ENCODE peak calls at places on chromosome X, in seven cellular contexts. K, C, Y, B, U, F and I are unnamed samples.

GRCh38 chrX:68936186-68936585 is 107.4 kb downstream of the EFNB1 start:
- DNase-seq in Y (no peak), K (no peak), F (no peak), U (no peak), B (no peak), C (no peak), I (no peak)

GRCh38 chrX:115499112-115499805 is 61.7 kb upstream of the PLS3 start:
- DNase-seq in Y (no peak), B (no peak), K (no peak), U (no peak), F (no peak), C (no peak), I (no peak)

GRCh38 chrX:39609941-39610340 is 487.8 kb downstream of the BCOR start:
- DNase-seq in U (no peak), K (no peak), B (no peak), Y (no peak), C (no peak), F (no peak), I (no peak)

GRCh38 chrX:97672608-97673007 is 788.9 kb downstream of the RPA4 start:
- DNase-seq in F (no peak), U (no peak), B (no peak), K (no peak), C (no peak), Y (no peak), I (no peak)

GRCh38 chrX:45842207-45842900 is 641.7 kb upstream of the DIPK2B start:
- DNase-seq in Y (no peak), C (no peak), B (no peak), K (no peak), U (no peak), F (no peak), I (no peak)

GRCh38 chrX:155643240-155643639 is 30.5 kb upstream of the TMLHE start:
- DNase-seq in F (no peak), Y (no peak), B (no peak), K (no peak), U (no peak), C (no peak), I (no peak)

GRCh38 chrX:100797359-100797758 is 22.8 kb upstream of the CSTF2 start:
- DNase-seq in B (no peak), K (no peak), F (no peak), C (no peak), U (no peak), Y (no peak), I (no peak)

GRCh38 chrX:96372313-96373046 is 312.2 kb upstream of the DIAPH2 start:
- DNase-seq in C (peak), U (no peak), F (no peak), K (peak), Y (peak), B (peak), I (peak)

GRCh38 chrX:48573690-48574269 is 504 bp upstream of the RBM3 start:
- DNase-seq in U (peak), K (no peak), C (no peak), F (peak), B (no peak), Y (no peak), I (no peak)

GRCh38 chrX:27555514-27555913 is 34.6 kb upstream of the DCAF8L2 start:
- DNase-seq in C (no peak), Y (no peak), F (no peak), B (no peak), K (no peak), U (no peak), I (peak)

GRCh38 chrX:66164470-66164869 is 423 bp downstream of the HEPH start:
- DNase-seq in B (no peak), Y (no peak), C (no peak), K (no peak), U (no peak), F (no peak), I (no peak)

GRCh38 chrX:11412715-11413623 is 119.8 kb downstream of the AMELX start:
- DNase-seq in F (no peak), U (no peak), C (no peak), B (no peak), Y (peak), K (no peak), I (no peak)

GRCh38 chrX:22674947-22675346 is 324.8 kb upstream of the DDX53 start:
- DNase-seq in U (no peak), C (no peak), Y (no peak), B (peak), F (no peak), K (no peak), I (no peak)

GRCh38 chrX:48971325-48972213 is at the start of gene KCND1:
- DNase-seq in F (peak), C (peak), B (no peak), U (peak), K (no peak), Y (no peak), I (no peak)

GRCh38 chrX:15816886-15817285 is 26.6 kb downstream of the ZRSR2 start:
- DNase-seq in B (no peak), U (no peak), K (no peak), Y (peak), C (peak), F (no peak), I (peak)

GRCh38 chrX:63513825-63514574 is 162.9 kb upstream of the SPIN4 start:
- DNase-seq in F (no peak), K (peak), U (peak), B (no peak), C (no peak), Y (peak), I (no peak)

GRCh38 chrX:129360175-129360574 is 163.1 kb downstream of the SMARCA1 start:
- DNase-seq in F (peak), Y (peak), B (no peak), C (peak), U (no peak), K (no peak), I (peak)

GRCh38 chrX:117570160-117570559 is 546.5 kb downstream of the KLHL13 start:
- DNase-seq in U (no peak), Y (no peak), K (no peak), C (no peak), F (no peak), B (no peak), I (no peak)

GRCh38 chrX:47093248-47093647 is 15.0 kb downstream of the RGN start:
- DNase-seq in C (no peak), F (no peak), Y (peak), B (no peak), K (peak), U (no peak), I (peak)

DNA sequence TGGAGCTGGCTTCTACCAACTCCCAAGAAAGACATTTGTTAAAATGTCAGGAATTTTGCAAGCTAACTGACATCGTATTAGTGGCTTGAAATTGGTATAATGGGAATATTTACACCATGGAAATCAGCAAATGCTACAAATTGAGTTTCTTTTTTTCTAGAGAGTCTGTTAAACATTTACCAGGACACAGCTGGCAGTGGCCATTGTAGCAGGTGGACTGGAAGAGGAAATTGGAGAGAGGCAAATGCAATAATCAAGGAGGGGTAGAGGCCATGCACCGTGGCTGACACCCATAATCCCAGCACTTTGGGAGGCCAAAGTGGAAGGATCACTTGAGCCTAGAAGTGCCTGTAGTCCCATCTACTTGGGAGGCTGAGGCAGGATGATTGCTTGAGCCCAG is 32.9 kb upstream of the TSR2 start:
- DNase-seq in C (no peak), K (no peak), Y (no peak), B (no peak), F (no peak), U (no peak), I (no peak)
- TF ChIP-seq CTCF in C (no peak), K (no peak), Y (no peak), B (no peak), F (no peak), U (no peak), I (no peak)

DNA sequence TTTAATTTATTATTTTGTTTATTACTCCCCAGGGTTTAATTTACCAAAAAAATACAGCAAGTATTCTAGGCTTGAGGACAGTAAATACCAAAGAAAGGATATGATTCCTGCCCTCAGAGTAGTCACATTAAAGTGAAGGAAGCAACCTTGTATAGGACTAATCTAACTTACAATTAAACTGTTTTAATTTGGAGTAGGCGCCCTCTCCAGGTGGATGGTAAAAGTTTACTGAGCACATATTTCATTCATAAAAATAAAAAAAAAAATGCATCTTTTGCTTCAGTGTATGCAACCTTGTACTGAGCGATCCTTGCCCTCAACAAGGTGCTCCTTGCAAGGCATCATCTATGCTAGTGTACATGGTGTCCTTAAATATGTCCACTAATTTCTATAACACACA is 72.0 kb upstream of the MAGEB16 start:
- DNase-seq in Y (peak), F (no peak), B (no peak), K (no peak), U (no peak), C (no peak), I (no peak)
- TF ChIP-seq CTCF in Y (peak), F (peak), B (peak), K (no peak), U (no peak), C (no peak), I (no peak)

DNA sequence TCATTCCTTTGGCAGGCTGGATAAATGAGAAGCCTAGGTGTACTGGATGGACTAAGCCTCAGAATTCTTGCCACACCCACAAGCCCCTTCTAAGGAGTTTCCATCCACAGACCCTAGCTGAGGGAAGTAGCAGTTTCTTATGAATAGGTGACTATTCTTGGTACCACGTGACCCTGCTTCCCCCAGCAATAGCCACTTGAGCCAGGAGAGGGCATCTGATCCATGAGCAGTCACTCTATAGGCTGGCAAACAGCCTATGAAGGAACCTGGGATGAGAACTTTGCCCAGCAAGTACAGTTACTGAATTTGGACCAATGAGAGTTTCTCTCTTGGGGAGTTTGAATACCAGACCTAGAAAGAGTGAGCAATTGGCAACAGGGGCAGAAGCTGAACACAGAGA is 84.0 kb downstream of the RTL9 start:
- DNase-seq in F (no peak), C (peak), B (no peak), Y (no peak), U (no peak), K (no peak), I (peak)
- TF ChIP-seq CTCF in F (no peak), C (peak), B (peak), Y (peak), U (no peak), K (peak), I (peak)

GRCh38 chrX:104310084-104310483 is 55.4 kb upstream of the ESX1 start:
- DNase-seq in U (no peak), K (no peak), B (no peak), Y (no peak), C (no peak), F (no peak), I (no peak)
- TF ChIP-seq CTCF in U (no peak), K (peak), B (peak), Y (peak), C (no peak), F (no peak), I (no peak)

GRCh38 chrX:118585296-118585695 is 89.7 kb downstream of the DOCK11 start:
- DNase-seq in F (no peak), B (no peak), C (no peak), Y (no peak), K (no peak), U (no peak), I (no peak)
- TF ChIP-seq CTCF in F (no peak), B (no peak), C (no peak), Y (no peak), K (no peak), U (no peak), I (no peak)